ENCODE peak calls at places on chromosome 16, in four cellular contexts. I is HEK293T, H is K562, S is HepG2. N is an unnamed sample.

GRCh38 chr16:20676268-20676828 is 21.1 kb downstream of the ACSM1 start:
- DNase-seq in I (no peak), S (no peak), H (no peak), N (no peak)

GRCh38 chr16:27315333-27316037 is 1.7 kb downstream of the IL4R start:
- DNase-seq in I (no peak), S (peak), H (no peak), N (peak)

GRCh38 chr16:30485818-30486436 is 13.4 kb downstream of the ITGAL start:
- DNase-seq in H (no peak), I (no peak), S (no peak), N (no peak)

GRCh38 chr16:10078541-10078949 is 103.7 kb downstream of the GRIN2A start:
- DNase-seq in S (peak), I (no peak), H (no peak), N (peak)

GRCh38 chr16:81707411-81708321 is 71.4 kb upstream of the PLCG2 start:
- DNase-seq in H (no peak), I (no peak), S (no peak), N (no peak)

GRCh38 chr16:66750279-66751134 is 902 bp downstream of the DYNC1LI2 start:
- DNase-seq in I (no peak), S (no peak), H (no peak), N (no peak)

GRCh38 chr16:53803998-53804397 is 100.0 kb downstream of the FTO start:
- DNase-seq in I (no peak), S (no peak), H (no peak), N (no peak)

GRCh38 chr16:21628772-21629171 is 23.6 kb downstream of the IGSF6 start:
- DNase-seq in H (no peak), S (no peak), I (no peak), N (no peak)

GRCh38 chr16:17364319-17365210 is 106.2 kb downstream of the XYLT1 start:
- DNase-seq in H (no peak), I (no peak), S (no peak), N (no peak)

DNA sequence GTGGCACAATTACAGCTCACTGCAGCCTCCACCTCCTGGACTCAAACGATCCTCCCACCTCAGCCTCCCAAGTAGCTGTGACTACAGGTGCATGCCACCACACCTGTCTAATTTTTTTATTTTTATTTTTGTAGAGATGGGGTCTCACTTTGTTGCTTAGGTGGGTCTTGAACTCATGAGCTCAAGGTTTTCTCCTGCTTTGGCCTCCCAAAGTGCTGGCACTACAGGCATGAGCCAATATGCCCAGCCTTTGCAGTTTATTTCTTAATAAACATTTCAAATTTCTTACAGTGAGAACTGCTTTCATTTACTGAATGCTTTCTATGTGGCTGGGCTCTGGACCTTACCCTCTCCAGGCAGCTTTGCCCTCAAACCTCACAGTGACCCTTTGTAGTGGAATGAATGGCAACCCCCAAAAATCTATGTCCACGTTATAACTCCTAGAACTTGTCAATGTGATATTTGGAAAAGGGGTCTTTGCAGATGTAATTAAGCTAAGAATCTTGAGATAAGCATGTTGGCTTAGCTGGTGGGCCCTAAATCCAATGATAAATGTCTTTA is 1.6 kb upstream of the TNP2 start:
- DNase-seq in H (no peak), S (peak), I (no peak), N (no peak)
- TF ChIP-seq ELF4 in H (no peak), S (peak), I (no peak), N (no peak)

GRCh38 chr16:79175286-79176057 is 425.1 kb downstream of the MAF start:
- DNase-seq in I (no peak), H (no peak), S (no peak), N (no peak)
- TF ChIP-seq ELF4 in I (no peak), H (no peak), S (no peak), N (no peak)

GRCh38 chr16:90019543-90020259 is 445 bp upstream of the DBNDD1 start:
- DNase-seq in S (peak), H (peak), I (peak), N (peak)
- TF ChIP-seq ELF4 in S (no peak), H (no peak), I (no peak), N (no peak)

GRCh38 chr16:84953051-84953746 is 58.1 kb downstream of the ZDHHC7 start:
- DNase-seq in I (no peak), S (no peak), H (no peak), N (no peak)
- TF ChIP-seq ELF4 in I (no peak), S (no peak), H (no peak), N (no peak)

GRCh38 chr16:68423771-68424170 is 24.5 kb downstream of the SMPD3 start:
- DNase-seq in I (no peak), S (no peak), H (no peak), N (no peak)
- TF ChIP-seq ELF4 in I (no peak), S (no peak), H (no peak), N (no peak)

DNA sequence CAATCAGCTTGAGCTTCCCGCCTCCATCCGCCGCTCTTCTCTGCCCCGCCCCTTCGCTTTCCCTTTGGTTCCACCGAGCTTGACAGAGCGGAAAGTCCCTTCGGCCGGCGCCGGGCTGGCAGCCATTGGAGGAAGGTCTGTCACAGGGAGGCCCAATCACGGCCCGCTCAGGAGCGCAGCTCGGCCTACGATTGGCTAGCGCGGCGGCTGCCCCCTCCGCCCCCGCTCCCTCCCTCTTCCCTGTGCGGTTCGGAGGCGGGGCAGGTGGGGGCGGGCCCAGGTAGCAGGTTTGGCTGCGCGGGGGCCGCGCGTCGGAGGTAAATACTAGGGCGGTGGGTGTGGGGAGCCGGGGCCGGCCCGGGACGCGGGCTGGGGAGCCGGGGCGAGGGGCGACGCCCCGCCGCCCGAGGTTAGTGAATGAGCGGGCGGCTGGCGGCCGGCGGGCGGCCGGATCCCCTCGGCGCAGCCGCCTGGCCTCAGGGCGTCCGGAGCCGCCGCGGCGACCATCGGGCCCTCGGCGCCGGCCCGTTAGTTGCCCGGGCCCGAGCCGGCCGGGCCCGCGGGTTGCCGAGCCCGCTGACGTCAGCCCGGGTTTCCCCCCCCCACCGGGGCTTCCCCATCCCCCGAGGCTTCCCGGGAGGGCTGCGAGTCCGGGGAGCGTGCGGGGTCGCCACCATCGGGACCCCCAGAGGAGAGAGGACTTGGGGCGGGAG is at the start of gene CYLD:
- DNase-seq in S (peak), I (peak), H (peak), N (peak)
- TF ChIP-seq ELF4 in S (no peak), I (no peak), H (no peak), N (no peak)

GRCh38 chr16:56984639-56985038 is 4.7 kb upstream of the NLRC5 start:
- DNase-seq in I (no peak), H (no peak), S (no peak), N (no peak)
- TF ChIP-seq ELF4 in I (no peak), H (no peak), S (no peak), N (no peak)

GRCh38 chr16:318628-319027 is 33.9 kb downstream of the AXIN1 start:
- DNase-seq in S (peak), I (peak), H (no peak), N (peak)
- TF ChIP-seq ELF4 in S (no peak), I (no peak), H (no peak), N (no peak)

DNA sequence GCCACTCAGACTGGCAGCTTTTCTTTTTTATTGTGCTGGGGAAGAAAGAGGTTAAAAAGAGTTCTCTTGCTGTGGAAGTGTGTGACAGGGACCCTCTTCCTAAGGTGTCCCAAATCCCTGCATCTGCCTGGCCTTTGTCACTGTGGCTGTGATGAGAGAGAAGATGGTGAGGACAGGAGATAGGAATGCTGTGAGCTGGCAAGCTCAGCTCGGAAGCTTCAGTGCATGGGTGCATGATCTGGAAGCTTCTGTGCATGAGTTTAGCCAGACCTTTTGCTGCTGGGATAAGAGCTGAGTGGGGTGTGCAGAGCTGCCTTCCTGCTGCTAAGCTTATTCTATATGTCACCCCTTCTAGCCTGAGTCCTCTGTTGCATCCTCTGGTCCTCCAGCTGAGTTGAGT is 103.3 kb upstream of the CACNG3 start:
- DNase-seq in I (no peak), S (no peak), H (no peak), N (no peak)
- TF ChIP-seq ELF4 in I (no peak), S (no peak), H (no peak), N (no peak)

DNA sequence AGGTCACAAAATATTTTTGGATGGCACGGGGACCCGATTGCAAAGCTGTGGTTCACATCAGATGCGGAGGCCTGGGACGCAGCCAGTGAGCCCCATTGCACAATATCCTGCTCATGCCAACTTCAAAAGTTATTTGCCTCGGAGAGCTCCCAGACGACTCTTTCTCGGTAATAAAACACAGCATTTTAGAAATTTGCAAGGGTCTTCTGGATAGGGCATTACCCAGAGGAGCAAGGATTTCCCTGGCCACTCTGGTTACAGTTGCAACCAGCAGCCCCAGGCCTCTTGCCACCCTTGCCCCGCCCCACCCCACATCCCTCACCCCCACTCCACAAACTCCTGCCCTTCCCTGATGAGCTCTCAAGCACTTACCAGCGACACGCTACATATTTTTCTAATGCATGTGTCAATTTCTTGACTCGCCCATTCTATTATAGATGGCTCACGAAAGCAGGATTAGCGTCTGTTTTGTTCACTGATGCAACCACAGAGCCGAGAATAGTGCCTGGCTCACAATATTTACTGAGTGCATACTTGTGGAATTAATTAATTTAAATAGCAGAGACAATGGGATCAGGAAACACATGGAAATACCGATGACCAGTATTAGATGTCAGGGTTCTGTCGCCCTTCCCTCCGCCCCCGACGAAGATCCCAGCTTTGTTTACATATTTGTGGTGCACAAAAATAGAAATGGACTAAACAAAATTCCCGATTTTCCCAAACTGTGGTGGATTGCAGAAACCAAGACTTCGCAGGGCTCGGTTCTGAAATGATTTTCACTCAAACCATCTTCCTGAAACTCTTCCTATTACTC is 62.4 kb downstream of the ADCY9 start:
- DNase-seq in S (no peak), I (no peak), H (no peak), N (no peak)
- TF ChIP-seq ELF4 in S (no peak), I (no peak), H (no peak), N (no peak)

N was measured in WTC11.